ENCODE peak calls at places on chromosomes 1 and 21, in ten cellular contexts. H, K, A, V, D, S, P, Z, Y and I are unnamed samples.
A peak's percentile ranks its signal among the peaks of the same experiment; 100 is the strongest.

GRCh38 chr21:19029816-19030215 is 626.2 kb upstream of the TMPRSS15 start:
- ATAC-seq in H (no peak), K (no peak), A (no peak), V (no peak), D (no peak), S (no peak), P (no peak), Z (no peak), Y (no peak), I (no peak)

GRCh38 chr1:244273262-244273844 is 178.4 kb downstream of the ADSS2 start:
- ATAC-seq in H (no peak), K (no peak), A (no peak), V (no peak), D (peak; percentile 42), S (peak; percentile 50), P (no peak), Z (no peak), Y (no peak), I (peak; percentile 31)

GRCh38 chr1:206897175-206897574 is at the start of gene IL24:
- ATAC-seq in H (no peak), K (no peak), A (peak; percentile 18), V (no peak), D (no peak), S (no peak), P (no peak), Z (no peak), Y (no peak), I (no peak)

GRCh38 chr1:228702433-228702832 is 32.8 kb upstream of the RHOU start:
- ATAC-seq in H (no peak), K (no peak), A (no peak), V (no peak), D (no peak), S (no peak), P (no peak), Z (no peak), Y (no peak), I (no peak)

GRCh38 chr21:35172231-35172630 is 123.1 kb upstream of the RUNX1 start:
- ATAC-seq in H (no peak), K (no peak), A (no peak), V (no peak), D (no peak), S (no peak), P (no peak), Z (no peak), Y (no peak), I (no peak)

GRCh38 chr1:212909652-212910063 is 40.7 kb upstream of the VASH2 start:
- ATAC-seq in H (no peak), K (no peak), A (no peak), V (no peak), D (no peak), S (no peak), P (no peak), Z (no peak), Y (no peak), I (no peak)

GRCh38 chr1:85259866-85260345 is 444 bp upstream of the C1orf52 start:
- ATAC-seq in H (peak; percentile 28), K (no peak), A (no peak), V (peak; percentile 5), D (peak; percentile 1), S (peak; percentile 57), P (peak; percentile 41), Z (peak; percentile 17), Y (no peak), I (peak; percentile 66)

GRCh38 chr1:101843160-101843559 is 153.6 kb downstream of the OLFM3 start:
- ATAC-seq in H (no peak), K (no peak), A (no peak), V (no peak), D (no peak), S (no peak), P (no peak), Z (no peak), Y (no peak), I (no peak)

GRCh38 chr1:112762541-112763141 is 47.5 kb upstream of the PPM1J start:
- ATAC-seq in H (peak; percentile 27), K (no peak), A (peak; percentile 23), V (peak; percentile 52), D (peak; percentile 22), S (peak; percentile 88), P (peak; percentile 46), Z (peak; percentile 83), Y (no peak), I (no peak)

DNA sequence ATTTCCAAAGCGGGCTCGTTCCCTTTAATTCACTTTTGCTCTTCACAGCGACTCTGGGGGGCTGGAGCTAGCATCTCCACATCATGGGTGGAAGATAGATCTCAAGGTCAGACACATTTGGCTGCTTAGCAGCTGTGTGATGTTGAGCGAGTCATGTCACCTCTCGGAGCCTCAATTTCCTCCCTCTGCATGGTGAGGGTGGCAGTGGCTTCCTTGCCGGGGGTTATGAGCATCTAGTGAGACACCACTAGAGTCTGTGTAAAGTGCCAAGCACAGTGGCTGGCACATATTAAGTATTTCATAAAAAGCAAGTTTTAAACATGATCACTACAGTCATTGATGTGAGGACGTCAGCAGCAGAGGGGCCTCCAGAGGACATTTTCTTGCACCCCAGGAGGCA is 16.9 kb upstream of the ECE1 start:
- ATAC-seq in H (no peak), K (peak; percentile 80), A (no peak), V (no peak), D (no peak), S (no peak), P (no peak), Z (no peak), Y (no peak), I (no peak)
- H3K4me1 ChIP-seq in H (peaks cover 63% of the 10 kb centered on the region), K (peaks cover 35% of the 10 kb centered on the region), A (no peaks in the 10 kb centered on the region), V (peaks cover 21% of the 10 kb centered on the region), D (peaks cover 17% of the 10 kb centered on the region), S (peaks cover 7% of the 10 kb centered on the region), P (no peaks in the 10 kb centered on the region), Z (peaks cover 4% of the 10 kb centered on the region), Y (peaks cover 19% of the 10 kb centered on the region), I (no peaks in the 10 kb centered on the region)

GRCh38 chr21:44012474-44013379 is 618 bp downstream of the TRAPPC10 start:
- ATAC-seq in H (peak; percentile 54), K (peak; percentile 74), A (peak; percentile 73), V (peak; percentile 59), D (peak; percentile 57), S (peak; percentile 66), P (peak; percentile 57), Z (peak; percentile 81), Y (peak; percentile 72), I (peak; percentile 69)

GRCh38 chr21:44011774-44012473 is at the start of gene TRAPPC10:
- ATAC-seq in H (peak; percentile 95), K (peak; percentile 53), A (peak; percentile 72), V (peak; percentile 93), D (peak; percentile 80), S (peak; percentile 90), P (peak; percentile 87), Z (peak; percentile 93), Y (peak; percentile 72), I (peak; percentile 96)

GRCh38 chr21:44011123-44011773 is 861 bp upstream of the TRAPPC10 start:
- ATAC-seq in H (no peak), K (no peak), A (no peak), V (no peak), D (no peak), S (no peak), P (no peak), Z (no peak), Y (no peak), I (no peak)

GRCh38 chr21:44010429-44010828 is 1.7 kb upstream of the TRAPPC10 start:
- ATAC-seq in H (no peak), K (no peak), A (no peak), V (no peak), D (no peak), S (no peak), P (no peak), Z (no peak), Y (peak; percentile 65), I (no peak)

GRCh38 chr21:44013380-44014088 is 1.4 kb downstream of the TRAPPC10 start:
- ATAC-seq in H (no peak), K (peak; percentile 4), A (peak; percentile 56), V (no peak), D (peak; percentile 39), S (peak; percentile 18), P (no peak), Z (no peak), Y (peak; percentile 24), I (no peak)
- TF ChIP-seq CTCF in H (no peak), K (no peak), A (no peak), V (no peak), D (no peak), S (no peak), P (no peak), Z (no peak), Y (no peak), I (no peak)

GRCh38 chr1:23450894-23451293 is 26.3 kb upstream of the TCEA3 start:
- ATAC-seq in H (no peak), K (no peak), A (no peak), V (no peak), D (no peak), S (no peak), P (no peak), Z (no peak), Y (no peak), I (no peak)

GRCh38 chr1:23456226-23456625 is 27.8 kb downstream of the ASAP3 start:
- ATAC-seq in H (no peak), K (no peak), A (no peak), V (no peak), D (peak; percentile 52), S (no peak), P (no peak), Z (no peak), Y (no peak), I (no peak)

GRCh38 chr1:23452011-23452411 is 27.5 kb upstream of the TCEA3 start:
- ATAC-seq in H (peak; percentile 96), K (peak; percentile 89), A (peak; percentile 29), V (peak; percentile 96), D (peak; percentile 88), S (peak; percentile 92), P (peak; percentile 83), Z (peak; percentile 92), Y (no peak), I (peak; percentile 54)

GRCh38 chr1:23451452-23451851 is 26.9 kb upstream of the TCEA3 start:
- ATAC-seq in H (no peak), K (no peak), A (no peak), V (peak; percentile 12), D (no peak), S (peak; percentile 2), P (no peak), Z (no peak), Y (no peak), I (no peak)

DNA sequence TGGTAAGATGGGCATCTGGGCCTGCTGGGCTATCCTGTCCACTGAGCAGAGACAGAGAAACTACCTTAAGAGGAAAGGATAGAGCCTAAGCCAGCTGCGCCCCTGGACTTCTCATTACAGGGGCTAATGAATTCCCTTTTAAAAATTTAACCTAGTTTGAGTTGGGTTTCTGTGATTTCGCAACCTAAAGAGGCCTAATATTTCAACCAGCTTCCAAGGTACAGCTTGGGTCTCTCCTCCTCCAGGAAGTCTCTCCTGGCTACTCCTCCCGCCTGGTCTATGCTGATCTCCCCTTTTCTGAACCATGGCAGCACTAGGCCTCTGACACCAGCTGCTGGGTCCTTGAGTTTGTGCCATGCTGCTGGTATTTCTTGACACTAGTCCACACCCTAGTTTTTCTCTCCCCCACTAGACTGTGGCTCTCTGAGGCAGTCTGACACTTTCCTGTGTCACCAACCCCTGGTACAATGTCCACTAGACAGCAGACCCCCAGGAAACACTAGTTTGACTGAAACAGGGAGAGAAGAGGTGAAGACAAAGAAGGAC is 29.0 kb upstream of the TCEA3 start:
- ATAC-seq in H (no peak), K (no peak), A (no peak), V (no peak), D (no peak), S (peak; percentile 21), P (no peak), Z (peak; percentile 20), Y (no peak), I (no peak)
- H3K4me1 ChIP-seq in H (peaks cover 22% of the 10 kb centered on the region), K (peaks cover 14% of the 10 kb centered on the region), A (no peaks in the 10 kb centered on the region), V (peaks cover 16% of the 10 kb centered on the region), D (peaks cover 24% of the 10 kb centered on the region), S (peaks cover 3% of the 10 kb centered on the region), P (no peaks in the 10 kb centered on the region), Z (peaks cover 37% of the 10 kb centered on the region), Y (peaks cover 47% of the 10 kb centered on the region), I (no peaks in the 10 kb centered on the region)

GRCh38 chr1:32963746-32964460 is 706 bp downstream of the RNF19B start:
- ATAC-seq in H (peak; percentile 15), K (peak; percentile 35), A (peak; percentile 44), V (peak; percentile 58), D (peak; percentile 55), S (peak; percentile 59), P (peak; percentile 28), Z (peak; percentile 58), Y (peak; percentile 61), I (peak; percentile 24)
- TF ChIP-seq CTCF in H (no peak), K (no peak), A (no peak), V (no peak), D (peak; percentile 18), S (no peak), P (no peak), Z (no peak), Y (no peak), I (no peak)